ENCODE peak calls at places on chromosome 4, in nine cellular contexts. N is NB4, L is GM12891, J is suprapubic skin, Y is H1, A is K562, P is HCT116, W is upper lobe of left lung, U is body of pancreas. S is an unnamed sample.

GRCh38 chr4:168615294-168615693 is 118.4 kb downstream of the PALLD start:
- DNase-seq in Y (no peak), J (no peak), U (no peak), P (no peak), A (no peak), N (no peak), L (no peak), W (no peak), S (no peak)

GRCh38 chr4:112910109-112910736 is 139.2 kb upstream of the ANK2 start:
- DNase-seq in W (no peak), J (no peak), N (no peak), P (no peak), L (no peak), A (no peak), Y (no peak), U (no peak), S (no peak)

GRCh38 chr4:139665690-139666529 is at the start of gene MGST2:
- DNase-seq in Y (no peak), N (peak), L (peak), W (peak), P (no peak), U (peak), A (peak), J (peak), S (peak)

GRCh38 chr4:167265231-167265630 is 30.9 kb upstream of the SPOCK3 start:
- DNase-seq in W (no peak), A (no peak), L (no peak), Y (no peak), N (no peak), J (no peak), P (no peak), U (no peak), S (no peak)

GRCh38 chr4:116342143-116342542 is 743.2 kb downstream of the TRAM1L1 start:
- DNase-seq in P (no peak), U (no peak), J (no peak), A (no peak), L (no peak), W (no peak), Y (no peak), N (no peak), S (no peak)

GRCh38 chr4:10582059-10582686 is 102.4 kb downstream of the CLNK start:
- DNase-seq in Y (no peak), W (no peak), J (no peak), A (peak), N (peak), U (peak), P (peak), L (no peak), S (no peak)

GRCh38 chr4:38013461-38014366 is 53.5 kb downstream of the PTTG2 start:
- DNase-seq in N (no peak), L (no peak), P (peak), W (no peak), J (no peak), A (no peak), U (peak), Y (no peak), S (peak)

GRCh38 chr4:143362392-143363046 is 25.8 kb downstream of the GAB1 start:
- DNase-seq in J (no peak), U (no peak), W (no peak), A (no peak), N (no peak), P (no peak), Y (no peak), L (no peak), S (no peak)

GRCh38 chr4:149584703-149585102 is 230.9 kb downstream of the IQCM start:
- DNase-seq in U (no peak), W (no peak), Y (no peak), N (no peak), A (no peak), P (no peak), L (no peak), J (no peak), S (no peak)

GRCh38 chr4:25810815-25811690 is 51.7 kb downstream of the SEL1L3 start:
- DNase-seq in P (no peak), A (no peak), W (no peak), U (no peak), Y (no peak), N (no peak), L (no peak), J (no peak), S (no peak)

GRCh38 chr4:78634011-78634664 is 82.6 kb downstream of the ANXA3 start:
- DNase-seq in N (no peak), U (no peak), J (no peak), P (no peak), Y (no peak), L (no peak), W (no peak), A (no peak), S (no peak)

GRCh38 chr4:24576276-24576675 is 8.1 kb downstream of the DHX15 start:
- DNase-seq in A (no peak), P (no peak), L (no peak), Y (no peak), J (no peak), N (no peak), W (no peak), U (no peak), S (no peak)

GRCh38 chr4:158850800-158851644 is 82.2 kb downstream of the FNIP2 start:
- DNase-seq in J (no peak), A (peak), P (peak), U (no peak), Y (no peak), N (peak), W (no peak), L (no peak), S (no peak)

GRCh38 chr4:74932832-74933561 is at the start of gene PARM1:
- DNase-seq in N (peak), W (peak), J (peak), A (peak), U (peak), L (peak), P (peak), Y (peak), S (peak)

GRCh38 chr4:25535278-25535677 is 120.4 kb upstream of the SLC34A2 start:
- DNase-seq in P (no peak), A (no peak), Y (no peak), J (no peak), U (no peak), L (no peak), W (no peak), N (no peak), S (no peak)

GRCh38 chr4:136725286-136726081 is 806.8 kb downstream of the PCDH18 start:
- DNase-seq in U (no peak), W (no peak), L (no peak), P (no peak), N (no peak), A (no peak), J (no peak), Y (no peak), S (no peak)

GRCh38 chr4:73669410-73670183 is 49.4 kb upstream of the RASSF6 start:
- DNase-seq in A (no peak), U (peak), P (no peak), N (no peak), W (no peak), J (no peak), Y (no peak), L (no peak), S (no peak)

GRCh38 chr4:54197926-54198325 is 31.2 kb upstream of the PDGFRA start:
- DNase-seq in U (no peak), N (no peak), A (no peak), W (no peak), P (no peak), Y (no peak), L (no peak), J (no peak), S (no peak)

GRCh38 chr4:71860643-71861042 is 76.8 kb upstream of the GC start:
- DNase-seq in P (peak), A (no peak), U (no peak), L (no peak), N (peak), W (no peak), J (no peak), Y (no peak), S (no peak)

GRCh38 chr4:22482250-22483127 is 33.4 kb downstream of the ADGRA3 start:
- DNase-seq in J (no peak), L (no peak), N (no peak), W (no peak), A (no peak), Y (no peak), U (no peak), P (no peak), S (no peak)

GRCh38 chr4:38283724-38284123 is 323.5 kb downstream of the PTTG2 start:
- DNase-seq in N (no peak), U (no peak), W (no peak), P (no peak), Y (no peak), J (no peak), A (no peak), L (no peak), S (no peak)

GRCh38 chr4:7335363-7336066 is 99.2 kb downstream of the PSAPL1 start:
- DNase-seq in N (peak), W (peak), J (no peak), P (peak), A (peak), Y (peak), U (peak), L (peak), S (peak)

GRCh38 chr4:89434364-89434988 is 126.9 kb upstream of the GPRIN3 start:
- DNase-seq in N (peak), W (no peak), U (no peak), Y (no peak), L (no peak), J (no peak), P (peak), A (no peak), S (no peak)

GRCh38 chr4:156291317-156291716 is 337.7 kb upstream of the CTSO start:
- DNase-seq in L (no peak), N (no peak), Y (no peak), A (no peak), W (no peak), U (no peak), P (no peak), J (no peak), S (no peak)

GRCh38 chr4:29565256-29565655 is 1154.9 kb upstream of the PCDH7 start:
- DNase-seq in W (no peak), P (no peak), Y (no peak), A (no peak), J (no peak), U (no peak), L (no peak), N (no peak), S (no peak)

GRCh38 chr4:96630839-96631238 is 790.9 kb downstream of the PDHA2 start:
- DNase-seq in N (no peak), U (no peak), W (no peak), J (no peak), P (no peak), A (no peak), L (no peak), Y (no peak), S (no peak)

GRCh38 chr4:184237612-184238011 is 19.9 kb upstream of the ENPP6 start:
- DNase-seq in J (no peak), L (no peak), N (no peak), P (no peak), W (no peak), U (no peak), A (no peak), Y (no peak), S (no peak)

GRCh38 chr4:11165052-11165451 is 263.6 kb downstream of the HS3ST1 start:
- DNase-seq in J (no peak), W (no peak), N (no peak), U (no peak), A (no peak), P (peak), Y (no peak), L (no peak), S (no peak)

GRCh38 chr4:73754934-73755333 is 14.6 kb downstream of the CXCL8 start:
- DNase-seq in L (no peak), A (no peak), P (no peak), J (no peak), W (no peak), Y (no peak), U (no peak), N (no peak), S (no peak)

GRCh38 chr4:185307136-185307950 is 88.4 kb downstream of the LRP2BP start:
- DNase-seq in U (peak), N (no peak), J (no peak), Y (peak), W (no peak), L (peak), A (no peak), P (no peak), S (no peak)

GRCh38 chr4:155026715-155027114 is 181.7 kb upstream of the NPY2R start:
- DNase-seq in Y (no peak), N (no peak), U (no peak), W (no peak), J (no peak), L (no peak), A (no peak), P (no peak), S (no peak)

GRCh38 chr4:126807132-126807531 is 825.6 kb upstream of the INTU start:
- DNase-seq in W (no peak), N (no peak), P (no peak), J (no peak), U (no peak), A (no peak), L (no peak), Y (no peak), S (no peak)

DNA sequence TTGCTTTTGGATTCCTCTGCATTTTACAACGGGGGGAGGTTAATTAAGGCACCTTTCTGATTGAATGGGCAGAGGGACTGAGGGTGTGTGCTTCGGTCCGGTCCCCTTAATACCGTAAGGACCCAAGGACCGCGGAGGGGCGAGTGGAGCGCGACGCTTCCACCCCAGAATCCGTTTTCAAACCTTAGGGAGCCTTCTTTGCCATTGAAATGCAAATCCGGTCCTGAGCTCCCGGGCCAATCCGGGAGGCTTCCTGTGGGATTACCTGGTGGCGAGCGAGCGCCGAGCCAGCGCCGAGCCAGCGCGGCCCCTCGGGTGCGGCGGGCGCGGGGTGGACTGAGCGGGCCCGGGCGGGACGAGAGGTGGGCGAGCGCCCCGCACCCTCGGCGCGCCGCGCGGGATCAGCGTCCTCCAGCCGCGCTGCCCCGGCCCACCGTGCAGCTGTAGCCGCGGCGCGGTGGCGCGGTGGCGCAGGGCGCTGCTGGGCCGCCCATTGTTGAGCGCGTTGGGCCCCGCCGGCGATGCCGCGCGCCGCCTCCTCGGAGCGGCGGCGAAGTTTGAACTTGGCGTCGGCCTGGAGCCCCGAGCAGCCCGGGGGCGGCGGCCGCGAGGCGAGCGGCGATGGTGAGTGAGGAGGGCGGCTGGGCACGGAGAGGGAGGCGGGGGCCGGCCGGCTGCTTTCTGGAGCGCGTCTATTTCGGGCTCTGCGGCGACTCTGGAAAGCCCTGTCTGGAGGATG is 208.7 kb downstream of the SOWAHB start:
- DNase-seq in A (no peak), U (peak), J (no peak), Y (no peak), P (peak), N (no peak), W (peak), L (peak), S (peak)
- TF ChIP-seq POLR2A in A (no peak), U (peak), J (no peak), Y (peak), P (no peak), N (no peak), W (no peak), L (no peak), S (no peak)

DNA sequence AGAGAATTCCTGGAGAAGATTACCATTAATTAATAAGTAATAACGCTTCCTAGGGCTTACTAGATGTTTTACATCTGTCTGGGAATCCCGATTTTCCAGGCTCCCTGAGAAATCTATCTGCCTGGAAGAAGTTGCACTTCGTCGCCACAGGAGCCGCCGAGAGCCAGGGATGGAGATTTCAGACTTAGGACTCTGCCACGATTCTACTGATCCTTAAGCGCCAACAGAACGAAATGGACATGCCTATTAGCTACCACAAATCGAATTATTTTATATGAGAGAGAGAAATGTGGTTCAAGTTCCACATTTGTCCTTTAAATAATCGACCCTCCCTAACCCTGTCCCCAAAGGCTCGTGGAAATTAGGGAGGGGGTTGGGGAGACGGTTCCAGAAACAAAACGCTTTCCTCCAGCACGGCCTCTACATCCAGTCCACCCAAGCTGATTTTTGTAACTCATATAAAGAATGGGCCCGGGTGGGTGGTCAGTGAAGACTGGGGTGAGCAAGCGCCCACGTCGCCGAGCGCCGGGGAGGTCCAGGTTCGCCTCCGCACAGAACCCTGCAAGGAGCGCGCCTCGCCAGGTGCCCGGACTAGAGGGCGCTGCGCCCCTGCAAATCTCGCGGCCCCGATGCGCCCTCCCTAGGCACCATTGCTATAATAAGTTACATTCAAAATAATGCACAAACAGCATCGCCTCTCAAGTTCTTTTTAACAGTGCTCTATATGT is 1.9 kb upstream of the FAT1 start:
- DNase-seq in U (peak), A (peak), W (peak), Y (no peak), J (no peak), P (peak), N (no peak), L (peak), S (peak)
- TF ChIP-seq POLR2A in U (no peak), A (no peak), W (no peak), Y (peak), J (no peak), P (no peak), N (no peak), L (no peak), S (no peak)

DNA sequence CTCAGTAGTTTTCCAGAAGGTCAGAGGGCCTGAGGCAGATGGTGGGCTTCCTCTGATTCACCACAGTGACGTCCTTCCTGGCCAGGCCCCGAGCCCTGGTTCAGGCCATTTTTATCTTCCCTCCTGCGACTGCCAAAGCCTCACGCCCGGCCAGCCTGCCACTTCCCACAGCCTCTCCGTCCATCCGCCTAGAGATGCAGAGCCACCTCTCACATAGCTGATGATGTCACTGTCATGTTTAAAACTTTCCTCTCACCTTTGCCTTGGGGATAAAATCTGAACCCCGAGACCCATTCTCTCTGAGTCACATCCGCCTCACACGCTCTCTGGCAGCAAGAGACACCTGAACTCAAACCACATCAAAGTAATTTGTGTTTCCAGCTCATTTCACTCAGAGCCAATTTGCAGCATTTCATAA is 175.4 kb downstream of the QDPR start:
- DNase-seq in U (peak), W (peak), N (no peak), Y (no peak), J (no peak), L (no peak), A (no peak), P (peak), S (no peak)
- TF ChIP-seq POLR2A in U (no peak), W (no peak), N (no peak), Y (no peak), J (no peak), L (no peak), A (no peak), P (no peak), S (no peak)

GRCh38 chr4:67545996-67546356 is 673 bp upstream of the CENPC start:
- DNase-seq in J (no peak), N (peak), W (no peak), L (no peak), P (no peak), Y (no peak), A (no peak), U (no peak), S (no peak)

GRCh38 chr4:67546971-67547370 is 1.7 kb upstream of the CENPC start:
- DNase-seq in J (no peak), W (no peak), L (no peak), U (no peak), Y (no peak), P (no peak), A (no peak), N (no peak), S (no peak)

GRCh38 chr4:67542076-67542475 is 3.2 kb downstream of the CENPC start:
- DNase-seq in J (no peak), W (no peak), U (no peak), L (no peak), N (no peak), Y (no peak), P (no peak), A (no peak), S (no peak)

GRCh38 chr4:67549123-67549522 is 3.8 kb upstream of the CENPC start:
- DNase-seq in U (no peak), W (no peak), A (no peak), N (peak), J (no peak), L (no peak), P (no peak), Y (no peak), S (no peak)

GRCh38 chr4:67545199-67545995 is at the start of gene CENPC:
- DNase-seq in W (peak), N (peak), J (peak), U (peak), L (peak), A (peak), P (peak), Y (peak), S (peak)
- TF ChIP-seq POLR2A in W (no peak), N (peak), J (peak), U (peak), L (peak), A (peak), P (peak), Y (peak), S (peak)

DNA sequence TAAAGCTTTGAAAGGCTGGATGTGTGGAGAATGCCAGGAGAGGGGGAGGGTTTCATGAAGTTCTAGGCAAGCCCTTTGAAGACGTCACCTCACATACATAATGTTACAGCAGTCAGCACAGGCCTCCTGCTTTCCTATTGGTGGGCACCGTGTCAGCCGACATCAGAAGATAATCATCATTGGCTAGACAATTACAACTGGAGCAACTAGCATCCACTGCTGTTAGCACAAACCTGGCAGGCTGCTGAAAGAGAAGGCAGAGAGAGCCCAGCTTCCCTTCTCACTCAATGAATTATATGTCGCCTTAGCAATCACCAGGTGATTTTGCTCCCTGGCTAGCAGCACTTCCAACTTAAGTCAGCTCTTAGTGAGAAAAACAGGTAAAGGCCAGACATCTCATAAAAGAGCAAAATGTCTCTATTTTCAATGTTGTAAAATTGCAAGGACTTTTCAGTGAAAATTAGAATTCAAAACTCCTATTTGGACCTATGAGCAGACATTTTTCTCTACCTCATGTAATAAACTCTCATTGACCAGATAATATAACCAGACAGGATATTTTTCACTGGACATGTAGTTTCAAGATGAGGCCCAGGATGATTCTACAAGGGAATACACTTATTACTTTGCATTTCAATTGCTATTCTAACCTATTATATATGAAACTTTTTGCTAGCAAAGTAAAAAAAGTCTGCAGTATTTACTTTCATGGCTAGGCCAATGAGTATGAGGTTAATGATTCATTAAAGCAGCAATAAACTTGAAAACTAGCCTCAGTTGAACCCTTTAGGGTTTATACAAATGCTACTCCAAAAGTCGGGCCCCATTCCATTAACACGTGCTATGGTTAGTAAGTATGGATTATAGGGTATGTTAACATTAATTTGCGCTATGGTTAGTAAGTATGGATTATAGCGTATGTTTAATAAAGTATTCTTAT is 4.3 kb downstream of the ELOVL6 start:
- DNase-seq in P (peak), Y (peak), J (no peak), N (peak), U (peak), W (no peak), L (peak), A (peak), S (peak)
- TF ChIP-seq POLR2A in P (peak), Y (peak), J (no peak), N (peak), U (peak), W (no peak), L (peak), A (peak), S (no peak)